ENCODE peak calls at places on chromosome 9, in seven cellular contexts. Y is vagina, T is WERI-Rb-1, D is astrocyte of the spinal cord, K is cardiac muscle cell, S is epithelial cell of esophagus, U is AG04449. M is an unnamed sample.

GRCh38 chr9:85292261-85292660 is 449.5 kb downstream of the AGTPBP1 start:
- DNase-seq in Y (no peak), T (no peak), D (no peak), K (no peak), S (no peak), U (no peak), M (no peak)

GRCh38 chr9:130521715-130522114 is 57.7 kb upstream of the FUBP3 start:
- DNase-seq in Y (no peak), T (no peak), D (no peak), K (no peak), S (no peak), U (no peak), M (no peak)

GRCh38 chr9:129328357-129329103 is 150.5 kb upstream of the IER5L start:
- DNase-seq in Y (no peak), T (no peak), D (no peak), K (peak), S (no peak), U (no peak), M (no peak)

GRCh38 chr9:21348430-21348829 is 2.3 kb downstream of the IFNA6 start:
- DNase-seq in Y (no peak), T (no peak), D (no peak), K (no peak), S (no peak), U (no peak), M (no peak)

GRCh38 chr9:127182901-127183746 is 60.7 kb upstream of the ANGPTL2 start:
- DNase-seq in Y (no peak), T (no peak), D (peak), K (no peak), S (no peak), U (no peak), M (no peak)

GRCh38 chr9:70217029-70217428 is 41.7 kb upstream of the SMC5 start:
- DNase-seq in Y (no peak), T (no peak), D (no peak), K (no peak), S (no peak), U (no peak), M (no peak)

GRCh38 chr9:6224393-6225154 is 9.0 kb downstream of the IL33 start:
- DNase-seq in Y (no peak), T (no peak), D (no peak), K (peak), S (peak), U (no peak), M (no peak)

GRCh38 chr9:129496187-129497063 is 124.5 kb downstream of the C9orf50 start:
- DNase-seq in Y (no peak), T (peak), D (peak), K (peak), S (peak), U (no peak), M (no peak)

GRCh38 chr9:21812945-21813568 is 10.6 kb downstream of the MTAP start:
- DNase-seq in Y (no peak), T (peak), D (peak), K (peak), S (peak), U (no peak), M (no peak)

GRCh38 chr9:125632321-125633115 is 74.5 kb downstream of the MAPKAP1 start:
- DNase-seq in Y (no peak), T (no peak), D (no peak), K (no peak), S (peak), U (no peak), M (no peak)

GRCh38 chr9:118669986-118670385 is 699.2 kb downstream of the BRINP1 start:
- DNase-seq in Y (no peak), T (no peak), D (no peak), K (no peak), S (no peak), U (no peak), M (no peak)

GRCh38 chr9:108724122-108724521 is 131.7 kb downstream of the ACTL7B start:
- DNase-seq in Y (no peak), T (no peak), D (no peak), K (no peak), S (peak), U (no peak), M (no peak)

GRCh38 chr9:110605586-110605985 is 26.0 kb upstream of the SVEP1 start:
- DNase-seq in Y (no peak), T (no peak), D (no peak), K (no peak), S (no peak), U (no peak), M (no peak)

GRCh38 chr9:95667789-95668188 is 151.0 kb upstream of the PTCH1 start:
- DNase-seq in Y (no peak), T (no peak), D (no peak), K (no peak), S (no peak), U (no peak), M (no peak)

GRCh38 chr9:95506438-95506691 is 10.4 kb downstream of the PTCH1 start:
- DNase-seq in Y (no peak), T (peak), D (peak), K (peak), S (peak), U (no peak), M (no peak)

GRCh38 chr9:92242115-92242778 is 51.2 kb downstream of the IARS1 start:
- DNase-seq in Y (no peak), T (no peak), D (peak), K (peak), S (peak), U (peak), M (no peak)

GRCh38 chr9:5832093-5832542 is 799 bp downstream of the ERMP1 start:
- DNase-seq in Y (no peak), T (no peak), D (no peak), K (peak), S (no peak), U (no peak), M (no peak)

GRCh38 chr9:95341262-95342011 is 23.9 kb upstream of the FANCC start:
- DNase-seq in Y (no peak), T (no peak), D (no peak), K (peak), S (peak), U (no peak), M (peak)

GRCh38 chr9:133117271-133118178 is 3.5 kb downstream of the RALGDS start:
- DNase-seq in Y (no peak), T (no peak), D (peak), K (peak), S (no peak), U (no peak), M (peak)

GRCh38 chr9:22008662-22009562 is at the start of gene CDKN2B:
- DNase-seq in Y (no peak), T (peak), D (peak), K (peak), S (peak), U (peak), M (peak)

GRCh38 chr9:26725573-26725972 is 167.0 kb downstream of the CAAP1 start:
- DNase-seq in Y (no peak), T (no peak), D (no peak), K (no peak), S (peak), U (no peak), M (no peak)

GRCh38 chr9:92728831-92729734 is 35.5 kb downstream of the BICD2 start:
- DNase-seq in Y (peak), T (peak), D (no peak), K (no peak), S (no peak), U (no peak), M (no peak)

GRCh38 chr9:119793272-119793671 is 424.0 kb upstream of the BRINP1 start:
- DNase-seq in Y (no peak), T (no peak), D (no peak), K (no peak), S (no peak), U (no peak), M (no peak)

GRCh38 chr9:128505414-128505765 is 871 bp downstream of the GLE1 start:
- DNase-seq in Y (no peak), T (no peak), D (peak), K (peak), S (no peak), U (no peak), M (no peak)

GRCh38 chr9:138104251-138105122 is 226.9 kb downstream of the CACNA1B start:
- DNase-seq in Y (no peak), T (no peak), D (no peak), K (no peak), S (no peak), U (no peak), M (no peak)

GRCh38 chr9:129929467-129930125 is 94.3 kb downstream of the USP20 start:
- DNase-seq in Y (no peak), T (no peak), D (no peak), K (no peak), S (peak), U (no peak), M (no peak)

GRCh38 chr9:89661956-89662717 is 57.3 kb downstream of the GADD45G start:
- DNase-seq in Y (no peak), T (peak), D (peak), K (peak), S (peak), U (peak), M (peak)

GRCh38 chr9:129071526-129072131 is 9.3 kb upstream of the DOLPP1 start:
- DNase-seq in Y (no peak), T (no peak), D (no peak), K (no peak), S (no peak), U (no peak), M (no peak)

GRCh38 chr9:113184089-113184488 is 33.3 kb downstream of the SLC31A2 start:
- DNase-seq in Y (no peak), T (no peak), D (no peak), K (no peak), S (peak), U (no peak), M (no peak)
- TF ChIP-seq CTCF in Y (no peak), T (no peak), D (no peak), K (no peak), S (no peak), U (no peak), M (no peak)

DNA sequence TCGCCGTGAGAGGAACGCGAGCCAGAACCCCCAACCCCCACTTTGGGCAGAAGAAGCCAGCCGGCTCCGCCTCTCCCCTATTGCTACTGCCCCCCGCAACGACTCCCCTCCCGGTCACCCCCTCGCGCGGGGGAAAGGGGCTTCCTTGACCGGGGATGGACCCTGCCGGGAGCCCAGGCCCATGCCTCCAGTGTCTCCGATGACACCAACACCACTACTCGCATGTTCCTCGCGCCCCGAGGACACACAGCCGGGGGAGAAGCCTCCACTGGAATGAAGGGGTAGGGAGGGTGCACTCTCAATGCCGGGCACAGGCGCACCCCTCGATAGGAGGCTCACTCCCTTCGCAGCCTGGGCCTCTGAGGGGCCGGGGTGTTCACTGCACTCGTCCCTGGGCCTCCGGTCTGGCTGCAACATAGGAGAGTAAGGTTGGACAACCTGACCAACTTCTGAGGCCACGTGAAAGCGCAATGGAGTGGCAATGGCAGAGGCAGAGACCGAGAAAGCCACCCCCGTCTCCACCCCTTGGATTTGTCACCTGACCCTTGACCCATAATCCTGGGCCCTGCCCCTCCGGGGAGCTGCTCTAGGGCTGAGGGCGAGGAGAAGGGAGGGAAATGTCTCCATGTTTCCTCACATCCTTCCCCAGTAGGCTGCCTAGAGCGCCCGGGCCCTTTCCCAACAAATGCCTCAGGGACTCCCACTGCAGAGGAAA is 1.0 kb upstream of the CNTFR start:
- DNase-seq in Y (no peak), T (peak), D (no peak), K (no peak), S (peak), U (no peak), M (no peak)
- H3K4me3 ChIP-seq in Y (peak), T (peak), D (no peak), K (peak), S (peak), U (no peak), M (no peak)

GRCh38 chr9:83219154-83219923 is 156.4 kb upstream of the RASEF start:
- DNase-seq in Y (no peak), T (peak), D (peak), K (peak), S (peak), U (peak), M (peak)
- TF ChIP-seq CTCF in Y (no peak), T (peak), D (peak), K (peak), S (peak), U (peak), M (peak)

GRCh38 chr9:120927125-120928014 is 774 bp upstream of the TRAF1 start:
- DNase-seq in Y (no peak), T (no peak), D (no peak), K (no peak), S (no peak), U (no peak), M (no peak)
- H3K4me3 ChIP-seq in Y (no peak), T (no peak), D (no peak), K (no peak), S (no peak), U (no peak), M (no peak)

DNA sequence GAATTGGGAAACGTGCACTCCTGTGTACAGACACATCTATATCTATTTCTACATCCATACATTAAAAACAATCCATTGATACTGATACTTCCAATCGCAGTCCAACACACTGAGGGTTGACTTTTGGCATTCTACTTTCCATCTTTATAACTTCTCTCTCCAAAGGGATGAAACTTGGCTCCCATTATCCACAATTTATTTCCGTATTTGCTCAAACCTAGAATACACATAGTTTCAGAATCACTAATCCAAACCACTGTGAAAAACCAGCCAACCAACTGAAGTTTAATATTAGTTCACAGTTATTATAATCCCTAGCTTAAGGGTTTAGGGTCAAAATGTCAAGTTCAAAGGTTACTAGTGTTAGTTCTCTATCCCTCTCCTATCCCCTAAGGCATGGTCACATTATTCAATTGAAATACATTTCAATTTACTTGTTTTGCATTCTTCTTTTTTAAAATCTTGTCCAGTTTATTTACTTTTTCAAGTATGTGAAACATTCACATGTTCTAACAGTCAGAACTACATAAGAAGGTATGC is 156.5 kb downstream of the MED27 start:
- DNase-seq in Y (no peak), T (no peak), D (no peak), K (no peak), S (no peak), U (no peak), M (no peak)
- TF ChIP-seq CTCF in Y (no peak), T (no peak), D (no peak), K (no peak), S (no peak), U (no peak), M (no peak)

DNA sequence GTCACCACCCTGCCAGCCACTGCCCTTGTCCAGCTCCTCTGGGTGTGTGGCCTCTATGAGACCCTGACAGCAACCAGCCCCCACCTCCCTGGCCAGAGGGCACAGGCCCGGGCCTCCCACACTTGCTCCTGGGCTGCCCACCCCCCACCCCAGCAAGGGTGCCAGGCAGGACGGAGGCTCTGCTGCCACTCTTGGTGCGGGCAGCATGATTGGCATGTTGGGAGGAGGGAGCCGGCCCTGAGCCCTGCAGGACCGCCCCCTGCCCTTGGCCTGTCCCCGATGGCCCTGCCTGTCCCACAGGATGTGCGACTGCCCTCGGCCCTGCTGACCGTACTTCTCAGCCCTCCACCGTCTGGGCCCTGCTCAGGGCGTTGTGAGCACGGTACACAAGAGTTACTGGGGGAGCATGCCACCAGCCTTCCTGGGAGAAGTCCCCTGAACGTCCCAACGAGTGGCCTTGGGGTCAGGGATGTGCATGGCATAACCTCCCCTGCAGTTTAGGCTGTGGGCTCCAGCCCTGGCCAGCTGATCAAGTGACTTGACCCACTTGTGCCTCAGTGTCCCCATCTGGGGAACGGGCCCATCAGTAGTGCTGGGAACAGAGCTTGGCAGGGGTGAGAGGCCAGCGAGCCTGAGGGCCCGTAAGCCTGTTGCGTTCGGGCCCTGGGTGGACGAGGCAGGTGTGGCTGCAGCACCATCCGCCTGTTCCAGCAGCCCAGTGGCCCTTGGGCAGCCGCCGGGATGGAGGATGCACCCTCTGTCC is 16.0 kb downstream of the GPSM1 start:
- DNase-seq in Y (no peak), T (no peak), D (no peak), K (no peak), S (no peak), U (no peak), M (no peak)
- H3K4me3 ChIP-seq in Y (peak), T (no peak), D (no peak), K (no peak), S (no peak), U (no peak), M (no peak)

GRCh38 chr9:137096785-137097546 is 10.2 kb downstream of the MAN1B1 start:
- DNase-seq in Y (no peak), T (no peak), D (no peak), K (no peak), S (no peak), U (no peak), M (no peak)

GRCh38 chr9:137099231-137099630 is 12.4 kb downstream of the MAN1B1 start:
- DNase-seq in Y (no peak), T (no peak), D (no peak), K (no peak), S (no peak), U (no peak), M (no peak)

GRCh38 chr9:137097761-137098462 is 11.1 kb downstream of the MAN1B1 start:
- DNase-seq in Y (no peak), T (no peak), D (no peak), K (no peak), S (no peak), U (no peak), M (no peak)

GRCh38 chr9:137095664-137096517 is 9.1 kb downstream of the MAN1B1 start:
- DNase-seq in Y (no peak), T (peak), D (no peak), K (no peak), S (no peak), U (no peak), M (no peak)
- TF ChIP-seq CTCF in Y (no peak), T (peak), D (peak), K (peak), S (no peak), U (peak), M (no peak)